ENCODE peak calls at places on chromosome X, in seven cellular contexts. X is PC-9, Z is fibroblast of the aortic adventitia, R is ascending aorta, M is SK-N-MC, O is NCI-H748 treated with DMSO at 0.1 percent for 48 hours, W is left lung. N is an unnamed sample.

GRCh38 chrX:1391707-1392375 is at the start of gene SLC25A6:
- DNase-seq in X (peak), M (peak), O (no peak), R (peak), W (peak), Z (peak), N (peak)

GRCh38 chrX:118630843-118631242 is 96.6 kb upstream of the IL13RA1 start:
- DNase-seq in Z (no peak), W (no peak), O (no peak), R (no peak), X (no peak), M (no peak), N (no peak)

GRCh38 chrX:47247999-47248320 is 15.2 kb downstream of the USP11 start:
- DNase-seq in W (no peak), O (no peak), X (no peak), Z (no peak), M (no peak), R (peak), N (no peak)

GRCh38 chrX:122941801-122942200 is 242.3 kb upstream of the GRIA3 start:
- DNase-seq in O (no peak), M (no peak), Z (no peak), R (no peak), X (no peak), W (no peak), N (no peak)

GRCh38 chrX:24487576-24487975 is 22.5 kb downstream of the PDK3 start:
- DNase-seq in O (no peak), Z (no peak), X (no peak), W (no peak), M (no peak), R (no peak), N (no peak)

GRCh38 chrX:40009462-40009851 is 88.3 kb downstream of the BCOR start:
- DNase-seq in M (no peak), Z (no peak), X (no peak), W (no peak), R (no peak), O (no peak), N (no peak)

GRCh38 chrX:102958794-102959193 is 21.7 kb downstream of the RAB40AL start:
- DNase-seq in R (no peak), Z (peak), X (no peak), O (no peak), M (no peak), W (no peak), N (no peak)

GRCh38 chrX:40539214-40540142 is 41.3 kb upstream of the ATP6AP2 start:
- DNase-seq in R (peak), W (peak), X (no peak), M (no peak), O (peak), Z (peak), N (no peak)

GRCh38 chrX:101657495-101657894 is 2.2 kb downstream of the ARMCX2 start:
- DNase-seq in W (no peak), R (no peak), O (no peak), Z (no peak), X (no peak), M (no peak), N (no peak)

GRCh38 chrX:133265331-133265730 is 47.2 kb upstream of the TFDP3 start:
- DNase-seq in X (no peak), R (no peak), O (no peak), M (no peak), W (no peak), Z (no peak), N (no peak)

GRCh38 chrX:40175416-40176255 is 77.9 kb upstream of the BCOR start:
- DNase-seq in O (peak), Z (no peak), M (no peak), R (peak), W (peak), X (no peak), N (no peak)

N was measured in 8988T.